ENCODE peak calls at places on chromosomes 3 and 15, in five cellular contexts. J is activated T-helper 1 cell treated with anti-CD3 and anti-CD28 coated beads, Interleukin-12 subunit alpha, Interleukin-12 subunit beta, Interleukin-2, Interleukin-4 antibody, amounts not matched to agents 30 ng/mL and 10 ng/mL and 1 ng/mL, durations not matched to agents 14 hours and 24 hours and 36 hours; K is CD4-positive, alpha-beta memory T cell; U is NCI-H1092; I is effector CD4-positive, alpha-beta T cell. N is an unnamed sample.

GRCh38 chr3:58630081-58630709 is 36.4 kb downstream of the FAM3D start:
- DNase-seq in K (peak; percentile 41), I (peak; percentile 38), J (peak; percentile 46), U (peak; percentile 55), N (no peak)

GRCh38 chr3:88013592-88013991 is 45.2 kb downstream of the CGGBP1 start:
- DNase-seq in K (no peak), I (no peak), J (no peak), U (no peak), N (no peak)

GRCh38 chr3:122898298-122898697 is 103.4 kb downstream of the SLC49A4 start:
- DNase-seq in U (no peak), K (no peak), I (no peak), J (no peak), N (no peak)

GRCh38 chr3:64680334-64680733 is 7.5 kb downstream of the ADAMTS9 start:
- DNase-seq in J (no peak), U (no peak), K (no peak), I (no peak), N (no peak)

GRCh38 chr15:43529587-43530345 is 12.4 kb downstream of the MAP1A start:
- DNase-seq in J (no peak), I (no peak), U (no peak), K (no peak), N (no peak)

GRCh38 chr15:80744826-80745225 is 34.3 kb upstream of the CEMIP start:
- DNase-seq in I (no peak), U (no peak), J (no peak), K (no peak), N (no peak)

GRCh38 chr15:78129098-78130011 is 1.9 kb downstream of the CIB2 start:
- DNase-seq in I (no peak), U (peak; percentile 55), J (no peak), K (no peak), N (no peak)

GRCh38 chr15:43977072-43977884 is 150.5 kb downstream of the WDR76 start:
- DNase-seq in U (no peak), I (no peak), K (peak; percentile 45), J (peak; percentile 55), N (peak; percentile 5)

GRCh38 chr3:113947372-113948014 is at the start of gene ZDHHC23:
- DNase-seq in I (peak; percentile 59), J (peak; percentile 66), K (peak; percentile 75), U (peak; percentile 42), N (peak; percentile 47)

GRCh38 chr15:40064231-40064894 is 25.4 kb upstream of the SRP14 start:
- DNase-seq in U (no peak), K (no peak), I (no peak), J (no peak), N (no peak)

GRCh38 chr15:92714071-92714456 is 58.5 kb upstream of the FAM174B start:
- DNase-seq in K (no peak), J (no peak), I (no peak), U (no peak), N (no peak)

GRCh38 chr3:65080432-65080831 is 392.6 kb upstream of the ADAMTS9 start:
- DNase-seq in U (no peak), K (no peak), I (no peak), J (no peak), N (no peak)

GRCh38 chr3:132629928-132630327 is 29.7 kb downstream of the ACAD11 start:
- DNase-seq in J (no peak), U (no peak), I (no peak), K (no peak), N (no peak)

GRCh38 chr3:129001101-129001816 is at the start of gene EFCC1:
- DNase-seq in U (no peak), K (no peak), J (no peak), I (no peak), N (no peak)

GRCh38 chr15:77716632-77717343 is 84.1 kb upstream of the LINGO1 start:
- DNase-seq in U (no peak), K (no peak), I (no peak), J (no peak), N (no peak)

GRCh38 chr15:62212746-62213145 is 47.7 kb upstream of the C2CD4B start:
- DNase-seq in U (no peak), K (peak; percentile 61), J (peak; percentile 11), I (no peak), N (no peak)

GRCh38 chr3:106635271-106635670 is 742.0 kb upstream of the CCDC54 start:
- DNase-seq in K (no peak), U (no peak), J (no peak), I (no peak), N (no peak)

GRCh38 chr3:24222165-24222805 is 272.4 kb downstream of the THRB start:
- DNase-seq in I (no peak), U (no peak), K (no peak), J (no peak), N (no peak)

GRCh38 chr15:85706779-85707518 is 87.8 kb downstream of the KLHL25 start:
- DNase-seq in I (peak; percentile 51), U (no peak), J (no peak), K (peak; percentile 83), N (peak; percentile 78)

GRCh38 chr3:64578384-64578783 is 109.4 kb downstream of the ADAMTS9 start:
- DNase-seq in J (no peak), U (no peak), K (no peak), I (no peak), N (no peak)

GRCh38 chr3:133371676-133372075 is 28.2 kb upstream of the BFSP2 start:
- DNase-seq in K (no peak), J (no peak), I (no peak), U (no peak), N (no peak)

GRCh38 chr3:133934073-133934970 is 38.6 kb upstream of the RAB6B start:
- DNase-seq in K (no peak), I (no peak), J (no peak), U (no peak), N (no peak)

GRCh38 chr3:122077293-122078234 is 22.4 kb downstream of the CD86 start:
- DNase-seq in K (no peak), U (no peak), J (no peak), I (no peak), N (no peak)

GRCh38 chr3:189082666-189083427 is 88.9 kb upstream of the TPRG1 start:
- DNase-seq in J (no peak), K (no peak), I (no peak), U (no peak), N (no peak)

GRCh38 chr15:66848666-66849392 is 146.8 kb downstream of the SMAD6 start:
- DNase-seq in I (no peak), U (no peak), J (no peak), K (no peak), N (no peak)

GRCh38 chr15:73051811-73052678 is at the start of gene NEO1:
- DNase-seq in K (peak; percentile 89), I (peak; percentile 58), J (peak; percentile 74), U (peak; percentile 58), N (peak; percentile 59)

GRCh38 chr3:145089337-145089736 is 1071.6 kb downstream of the PLOD2 start:
- DNase-seq in K (no peak), I (no peak), J (no peak), U (no peak), N (no peak)

GRCh38 chr3:194250104-194251002 is 100.8 kb downstream of the CPN2 start:
- DNase-seq in K (no peak), J (no peak), U (peak; percentile 28), I (no peak), N (no peak)

GRCh38 chr3:28240440-28240839 is 979 bp upstream of the CMC1 start:
- DNase-seq in U (peak; percentile 15), K (no peak), I (no peak), J (no peak), N (no peak)

N was measured in T-helper 2 cell.